ENCODE peak calls at places on chromosome 1, in nine cellular contexts. H is NCI-H748 treated with DMSO at 0.1 percent for 48 hours; D is WERI-Rb-1; O is mucosa of descending colon; I is stimulated activated CD4-positive, alpha-beta T cell treated with anti-CD3 and anti-CD28 coated beads, Interleukin-4, amount 100 ng/mL, for 1 hour; K is K562; M is sigmoid colon; F is kidney tubule cell; Z is left colon. J is an unnamed sample.

GRCh38 chr1:28078680-28079626 is 9.5 kb downstream of the EYA3 start:
- DNase-seq in O (no peak), F (peak), H (no peak), I (no peak), D (no peak), M (no peak), K (no peak), Z (no peak), J (no peak)

GRCh38 chr1:68115308-68115707 is 64.9 kb upstream of the DIRAS3 start:
- DNase-seq in K (no peak), D (no peak), M (no peak), Z (no peak), I (no peak), F (no peak), O (no peak), H (no peak), J (no peak)

GRCh38 chr1:96472471-96472870 is 249.1 kb upstream of the PTBP2 start:
- DNase-seq in O (no peak), M (no peak), D (no peak), F (peak), H (no peak), K (no peak), Z (no peak), I (no peak), J (no peak)

GRCh38 chr1:81305997-81306452 is 494.7 kb upstream of the ADGRL2 start:
- DNase-seq in F (peak), D (peak), M (no peak), H (peak), Z (peak), K (no peak), O (no peak), I (no peak), J (peak)

GRCh38 chr1:15249032-15249601 is 2.1 kb downstream of the FHAD1 start:
- DNase-seq in O (no peak), K (no peak), H (no peak), I (peak), D (no peak), F (no peak), M (no peak), Z (no peak), J (no peak)

GRCh38 chr1:215567491-215568286 is 585 bp downstream of the KCTD3 start:
- DNase-seq in I (peak), M (peak), F (peak), O (peak), H (peak), Z (peak), K (peak), D (peak), J (peak)

GRCh38 chr1:72892461-72892860 is 610.1 kb upstream of the NEGR1 start:
- DNase-seq in H (no peak), M (no peak), D (no peak), F (no peak), I (no peak), K (no peak), Z (no peak), O (no peak), J (no peak)

GRCh38 chr1:204110894-204111633 is 38.1 kb downstream of the SOX13 start:
- DNase-seq in H (no peak), M (no peak), K (no peak), F (no peak), O (no peak), I (no peak), D (no peak), Z (no peak), J (no peak)

GRCh38 chr1:20634594-20635084 is 1.4 kb downstream of the PINK1 start:
- DNase-seq in D (peak), Z (peak), H (no peak), M (no peak), O (peak), F (peak), I (no peak), K (no peak), J (peak)

GRCh38 chr1:117128323-117129079 is 7.0 kb upstream of the TRIM45 start:
- DNase-seq in M (no peak), O (no peak), F (peak), H (peak), K (peak), Z (no peak), I (no peak), D (no peak), J (no peak)

GRCh38 chr1:235954306-235955283 is 87.9 kb upstream of the LYST start:
- DNase-seq in O (peak), M (peak), I (peak), K (no peak), H (no peak), Z (peak), D (no peak), F (peak), J (peak)

GRCh38 chr1:67431869-67432578 is 1.8 kb upstream of the SERBP1 start:
- DNase-seq in O (no peak), H (no peak), D (peak), I (no peak), Z (no peak), M (no peak), K (peak), F (no peak), J (no peak)

GRCh38 chr1:44862829-44863406 is 19.9 kb upstream of the PTCH2 start:
- DNase-seq in F (no peak), M (no peak), Z (no peak), K (peak), O (no peak), H (no peak), I (no peak), D (peak), J (no peak)

GRCh38 chr1:63917571-63918394 is 144.0 kb downstream of the ROR1 start:
- DNase-seq in Z (no peak), H (no peak), M (no peak), D (peak), F (peak), O (no peak), I (no peak), K (peak), J (no peak)

GRCh38 chr1:8094481-8095241 is 68.6 kb upstream of the ERRFI1 start:
- DNase-seq in M (no peak), O (peak), D (no peak), Z (no peak), I (no peak), K (no peak), F (peak), H (peak), J (no peak)

J was measured in body of pancreas.